ENCODE peak calls at places on chromosome 3, in nine cellular contexts. H is Calu3, N is GM04504, J is H4, K is HepG2, W is dorsolateral prefrontal cortex, L is SW480, Q is NCI-H460, V is HuH-7.5. I is an unnamed sample.

GRCh38 chr3:196111939-196112386 is 30.1 kb upstream of the TFRC start:
- DNase-seq in H (no peak), N (no peak), J (no peak), K (no peak), W (no peak), L (no peak), Q (no peak), V (no peak), I (no peak)

GRCh38 chr3:155217591-155217990 is 75.9 kb downstream of the STRIT1 start:
- DNase-seq in H (no peak), N (no peak), J (no peak), K (no peak), W (no peak), L (no peak), Q (no peak), V (no peak), I (no peak)

GRCh38 chr3:16728762-16729745 is 123.8 kb upstream of the DAZL start:
- DNase-seq in H (no peak), N (no peak), J (no peak), K (no peak), W (no peak), L (no peak), Q (peak), V (no peak), I (peak)

GRCh38 chr3:38368238-38368637 is 21.7 kb downstream of the XYLB start:
- DNase-seq in H (peak), N (no peak), J (no peak), K (no peak), W (no peak), L (peak), Q (no peak), V (no peak), I (no peak)

GRCh38 chr3:184563941-184564684 is 2.5 kb downstream of the EPHB3 start:
- DNase-seq in H (no peak), N (no peak), J (no peak), K (no peak), W (no peak), L (no peak), Q (no peak), V (no peak), I (no peak)

GRCh38 chr3:52299815-52300611 is 12.4 kb downstream of the GLYCTK start:
- DNase-seq in H (no peak), N (no peak), J (peak), K (peak), W (no peak), L (peak), Q (no peak), V (peak), I (peak)

GRCh38 chr3:87196879-87197278 is 30.2 kb upstream of the CHMP2B start:
- DNase-seq in H (no peak), N (no peak), J (no peak), K (no peak), W (no peak), L (no peak), Q (no peak), V (no peak), I (no peak)

GRCh38 chr3:42762046-42762724 is 10.9 kb downstream of the CCDC13 start:
- DNase-seq in H (no peak), N (no peak), J (no peak), K (no peak), W (peak), L (no peak), Q (no peak), V (no peak), I (no peak)

GRCh38 chr3:196141866-196142673 is 60.2 kb upstream of the TFRC start:
- DNase-seq in H (peak), N (no peak), J (no peak), K (no peak), W (no peak), L (no peak), Q (no peak), V (no peak), I (no peak)

GRCh38 chr3:150315711-150316110 is 92.4 kb upstream of the TSC22D2 start:
- DNase-seq in H (no peak), N (no peak), J (peak), K (no peak), W (no peak), L (no peak), Q (no peak), V (no peak), I (no peak)

GRCh38 chr3:159884661-159885402 is 103.8 kb upstream of the IL12A start:
- DNase-seq in H (peak), N (no peak), J (peak), K (peak), W (no peak), L (peak), Q (peak), V (peak), I (peak)

GRCh38 chr3:72101538-72101937 is 316.6 kb upstream of the PROK2 start:
- DNase-seq in H (no peak), N (no peak), J (no peak), K (no peak), W (no peak), L (no peak), Q (no peak), V (no peak), I (peak)

GRCh38 chr3:117545484-117545883 is 835.9 kb downstream of the TUSC7 start:
- DNase-seq in H (no peak), N (no peak), J (no peak), K (no peak), W (no peak), L (no peak), Q (no peak), V (no peak), I (no peak)

GRCh38 chr3:133540896-133541674 is 32.4 kb upstream of the CDV3 start:
- DNase-seq in H (peak), N (peak), J (peak), K (peak), W (no peak), L (peak), Q (no peak), V (peak), I (peak)

GRCh38 chr3:21326704-21327103 is 424.3 kb downstream of the ZNF385D start:
- DNase-seq in H (no peak), N (no peak), J (no peak), K (no peak), W (no peak), L (no peak), Q (no peak), V (no peak), I (peak)

GRCh38 chr3:149224736-149225594 is 3.3 kb upstream of the CP start:
- DNase-seq in H (peak), N (peak), J (peak), K (peak), W (no peak), L (peak), Q (peak), V (no peak), I (peak)

GRCh38 chr3:172040078-172040975 is 949 bp downstream of the FNDC3B start:
- DNase-seq in H (peak), N (peak), J (peak), K (peak), W (peak), L (peak), Q (peak), V (peak), I (peak)

GRCh38 chr3:131957980-131958379 is 76.8 kb downstream of the CPNE4 start:
- DNase-seq in H (no peak), N (no peak), J (no peak), K (no peak), W (no peak), L (no peak), Q (no peak), V (no peak), I (no peak)

GRCh38 chr3:111650378-111651275 is 55.5 kb upstream of the ZBED2 start:
- DNase-seq in H (no peak), N (no peak), J (no peak), K (peak), W (no peak), L (no peak), Q (no peak), V (no peak), I (no peak)

GRCh38 chr3:137065381-137065780 is 107.6 kb downstream of the IL20RB start:
- DNase-seq in H (peak), N (no peak), J (no peak), K (no peak), W (no peak), L (no peak), Q (no peak), V (no peak), I (no peak)

GRCh38 chr3:150945226-150945625 is 27.3 kb downstream of the CLRN1 start:
- DNase-seq in H (no peak), N (peak), J (peak), K (no peak), W (no peak), L (peak), Q (no peak), V (no peak), I (peak)

GRCh38 chr3:133377396-133377795 is 22.5 kb upstream of the BFSP2 start:
- DNase-seq in H (peak), N (peak), J (peak), K (peak), W (no peak), L (peak), Q (peak), V (peak), I (peak)

GRCh38 chr3:81621277-81621676 is 140.2 kb downstream of the GBE1 start:
- DNase-seq in H (no peak), N (no peak), J (no peak), K (no peak), W (no peak), L (no peak), Q (no peak), V (no peak), I (no peak)

GRCh38 chr3:179324270-179324754 is 1.5 kb downstream of the ZNF639 start:
- DNase-seq in H (no peak), N (no peak), J (no peak), K (no peak), W (no peak), L (no peak), Q (no peak), V (no peak), I (peak)

GRCh38 chr3:107106316-107106715 is 270.9 kb upstream of the CCDC54 start:
- DNase-seq in H (no peak), N (no peak), J (no peak), K (no peak), W (no peak), L (peak), Q (peak), V (no peak), I (no peak)

GRCh38 chr3:13746385-13746784 is 133.5 kb downstream of the WNT7A start:
- DNase-seq in H (no peak), N (no peak), J (no peak), K (no peak), W (no peak), L (no peak), Q (no peak), V (no peak), I (no peak)

GRCh38 chr3:42994595-42994994 is 15.5 kb downstream of the GASK1A start:
- DNase-seq in H (no peak), N (no peak), J (no peak), K (no peak), W (no peak), L (no peak), Q (no peak), V (no peak), I (no peak)

GRCh38 chr3:195883160-195883559 is 25.2 kb downstream of the TNK2 start:
- DNase-seq in H (no peak), N (no peak), J (no peak), K (no peak), W (no peak), L (no peak), Q (no peak), V (no peak), I (no peak)

GRCh38 chr3:17287006-17287689 is 402.4 kb downstream of the PLCL2 start:
- DNase-seq in H (no peak), N (no peak), J (no peak), K (no peak), W (no peak), L (no peak), Q (no peak), V (no peak), I (no peak)

GRCh38 chr3:45275006-45275704 is 49.1 kb upstream of the TMEM158 start:
- DNase-seq in H (no peak), N (no peak), J (no peak), K (no peak), W (no peak), L (no peak), Q (no peak), V (no peak), I (no peak)

GRCh38 chr3:124770341-124771082 is 40.3 kb downstream of the UMPS start:
- DNase-seq in H (no peak), N (no peak), J (peak), K (no peak), W (peak), L (no peak), Q (no peak), V (no peak), I (peak)

GRCh38 chr3:128011140-128011539 is 41.1 kb upstream of the SEC61A1 start:
- DNase-seq in H (peak), N (no peak), J (peak), K (peak), W (peak), L (peak), Q (peak), V (peak), I (peak)

GRCh38 chr3:196942915-196943277 is 568 bp upstream of the NCBP2 start:
- DNase-seq in H (peak), N (no peak), J (no peak), K (no peak), W (no peak), L (no peak), Q (no peak), V (no peak), I (peak)

GRCh38 chr3:171446801-171447578 is 13.2 kb downstream of the TNIK start:
- DNase-seq in H (no peak), N (peak), J (no peak), K (no peak), W (no peak), L (peak), Q (peak), V (no peak), I (no peak)

GRCh38 chr3:173584834-173585831 is 187.6 kb downstream of the NLGN1 start:
- DNase-seq in H (peak), N (peak), J (peak), K (no peak), W (peak), L (no peak), Q (peak), V (no peak), I (peak)

GRCh38 chr3:52289747-52290595 is 2.3 kb downstream of the GLYCTK start:
- DNase-seq in H (peak), N (no peak), J (no peak), K (peak), W (no peak), L (peak), Q (no peak), V (peak), I (no peak)

GRCh38 chr3:123155471-123156011 is 46.2 kb upstream of the SEC22A start:
- DNase-seq in H (no peak), N (no peak), J (no peak), K (no peak), W (no peak), L (no peak), Q (no peak), V (no peak), I (no peak)

GRCh38 chr3:60953406-60953805 is 297.8 kb downstream of the FHIT start:
- DNase-seq in H (no peak), N (peak), J (peak), K (no peak), W (no peak), L (no peak), Q (no peak), V (no peak), I (no peak)

GRCh38 chr3:52055537-52056351 is 627 bp downstream of the DUSP7 start:
- DNase-seq in H (peak), N (no peak), J (no peak), K (peak), W (no peak), L (peak), Q (peak), V (peak), I (peak)

GRCh38 chr3:53616971-53617892 is 122.8 kb downstream of the CACNA1D start:
- DNase-seq in H (no peak), N (no peak), J (no peak), K (no peak), W (no peak), L (no peak), Q (no peak), V (no peak), I (no peak)

I was measured in cardiac muscle cell.